ENCODE peak calls at places on chromosomes 4 and X, in six cellular contexts. One of them, this sample, is unnamed.

GRCh38 chr4:68780232-68780631 is 35.6 kb upstream of the UGT2B10 start:
- DNase-seq in smooth muscle cell of the brain vasculature: no peak
- DNase-seq in brain microvascular endothelial cell: no peak
- DNase-seq in left cardiac atrium: no peak
- DNase-seq in activated gamma-delta T cell treated with anti-CD3 and anti-CD28 coated beads, Interleukin-2, amount 50 U/mL, for 16 hours: no peak
- DNase-seq in adipocyte: no peak
- DNase-seq in this sample: no peak

GRCh38 chr4:163554870-163555465 is 60.5 kb downstream of the TMA16 start:
- DNase-seq in smooth muscle cell of the brain vasculature: no peak
- DNase-seq in activated gamma-delta T cell treated with anti-CD3 and anti-CD28 coated beads, Interleukin-2, amount 50 U/mL, for 16 hours: no peak
- DNase-seq in adipocyte: peak
- DNase-seq in brain microvascular endothelial cell: no peak
- DNase-seq in left cardiac atrium: no peak
- DNase-seq in this sample: no peak

GRCh38 chr4:21952549-21952948 is 4.0 kb upstream of the KCNIP4 start:
- DNase-seq in smooth muscle cell of the brain vasculature: no peak
- DNase-seq in adipocyte: no peak
- DNase-seq in left cardiac atrium: no peak
- DNase-seq in brain microvascular endothelial cell: no peak
- DNase-seq in activated gamma-delta T cell treated with anti-CD3 and anti-CD28 coated beads, Interleukin-2, amount 50 U/mL, for 16 hours: no peak
- DNase-seq in this sample: no peak

GRCh38 chrX:155046129-155046810 is 19.6 kb downstream of the FUNDC2 start:
- DNase-seq in smooth muscle cell of the brain vasculature: no peak
- DNase-seq in activated gamma-delta T cell treated with anti-CD3 and anti-CD28 coated beads, Interleukin-2, amount 50 U/mL, for 16 hours: no peak
- DNase-seq in adipocyte: no peak
- DNase-seq in brain microvascular endothelial cell: no peak
- DNase-seq in left cardiac atrium: no peak
- DNase-seq in this sample: no peak

GRCh38 chrX:44072631-44073030 is 99.4 kb upstream of the NDP start:
- DNase-seq in brain microvascular endothelial cell: no peak
- DNase-seq in adipocyte: no peak
- DNase-seq in activated gamma-delta T cell treated with anti-CD3 and anti-CD28 coated beads, Interleukin-2, amount 50 U/mL, for 16 hours: no peak
- DNase-seq in smooth muscle cell of the brain vasculature: no peak
- DNase-seq in left cardiac atrium: no peak
- DNase-seq in this sample: no peak

GRCh38 chr4:146095091-146095690 is 80.3 kb upstream of the LSM6 start:
- DNase-seq in activated gamma-delta T cell treated with anti-CD3 and anti-CD28 coated beads, Interleukin-2, amount 50 U/mL, for 16 hours: no peak
- DNase-seq in adipocyte: peak
- DNase-seq in smooth muscle cell of the brain vasculature: peak
- DNase-seq in brain microvascular endothelial cell: peak
- DNase-seq in left cardiac atrium: peak
- DNase-seq in this sample: no peak

GRCh38 chrX:136963973-136964372 is 69.8 kb downstream of the GPR101 start:
- DNase-seq in adipocyte: no peak
- DNase-seq in brain microvascular endothelial cell: no peak
- DNase-seq in left cardiac atrium: no peak
- DNase-seq in smooth muscle cell of the brain vasculature: no peak
- DNase-seq in activated gamma-delta T cell treated with anti-CD3 and anti-CD28 coated beads, Interleukin-2, amount 50 U/mL, for 16 hours: no peak
- DNase-seq in this sample: no peak

GRCh38 chrX:38929966-38930421 is 128.7 kb downstream of the MID1IP1 start:
- DNase-seq in left cardiac atrium: no peak
- DNase-seq in brain microvascular endothelial cell: peak
- DNase-seq in smooth muscle cell of the brain vasculature: no peak
- DNase-seq in activated gamma-delta T cell treated with anti-CD3 and anti-CD28 coated beads, Interleukin-2, amount 50 U/mL, for 16 hours: no peak
- DNase-seq in adipocyte: peak
- DNase-seq in this sample: no peak

GRCh38 chr4:173230077-173230476 is 61.5 kb downstream of the GALNT7 start:
- DNase-seq in activated gamma-delta T cell treated with anti-CD3 and anti-CD28 coated beads, Interleukin-2, amount 50 U/mL, for 16 hours: no peak
- DNase-seq in brain microvascular endothelial cell: no peak
- DNase-seq in smooth muscle cell of the brain vasculature: no peak
- DNase-seq in adipocyte: no peak
- DNase-seq in left cardiac atrium: no peak
- DNase-seq in this sample: no peak

GRCh38 chr4:108811486-108811885 is 48.6 kb upstream of the ETNPPL start:
- DNase-seq in left cardiac atrium: no peak
- DNase-seq in activated gamma-delta T cell treated with anti-CD3 and anti-CD28 coated beads, Interleukin-2, amount 50 U/mL, for 16 hours: no peak
- DNase-seq in brain microvascular endothelial cell: no peak
- DNase-seq in adipocyte: peak
- DNase-seq in smooth muscle cell of the brain vasculature: no peak
- DNase-seq in this sample: no peak